ENCODE peak calls at places on chromosomes 3 and 15, in five cellular contexts. N is CD4-positive, alpha-beta T cell; D is uterus; B is psoas muscle; W is heart right ventricle. K is an unnamed sample. For H3K9me3, the result is how much of the 10 kb centered on the place peaks cover.

GRCh38 chr15:90067953-90068613 is 34.2 kb downstream of the IDH2 start:
- DNase-seq in N (no peak), D (no peak), B (no peak), W (no peak), K (no peak)

GRCh38 chr3:25473246-25473645 is 45.2 kb downstream of the RARB start:
- DNase-seq in W (no peak), N (no peak), B (no peak), D (no peak), K (no peak)

GRCh38 chr15:76235186-76235826 is 76.0 kb downstream of the ETFA start:
- DNase-seq in N (no peak), B (no peak), W (no peak), D (no peak), K (no peak)

GRCh38 chr15:79185199-79185598 is 94.6 kb upstream of the RASGRF1 start:
- DNase-seq in W (no peak), B (no peak), N (no peak), D (no peak), K (no peak)

GRCh38 chr15:100601158-100601557 is 826 bp downstream of the LINS1 start:
- DNase-seq in B (no peak), N (peak), D (no peak), W (no peak), K (no peak)

GRCh38 chr3:8052599-8053185 is 448.9 kb upstream of the LMCD1 start:
- DNase-seq in B (no peak), W (peak), N (no peak), D (no peak), K (no peak)

GRCh38 chr3:36488077-36488789 is 107.9 kb downstream of the STAC start:
- DNase-seq in W (no peak), B (no peak), D (no peak), N (no peak), K (no peak)

GRCh38 chr15:101652783-101653430 is 726 bp upstream of the TM2D3 start:
- DNase-seq in W (no peak), D (peak), B (peak), N (no peak), K (no peak)

GRCh38 chr3:38620236-38620635 is 29.3 kb downstream of the SCN5A start:
- DNase-seq in N (no peak), B (no peak), D (no peak), W (no peak), K (no peak)

GRCh38 chr3:4332111-4332510 is 28.9 kb downstream of the SETMAR start:
- DNase-seq in D (no peak), N (no peak), B (no peak), W (no peak), K (no peak)

GRCh38 chr3:4332991-4333390 is 29.8 kb downstream of the SETMAR start:
- DNase-seq in D (no peak), W (no peak), N (no peak), B (no peak), K (no peak)

GRCh38 chr3:4332574-4332973 is 29.4 kb downstream of the SETMAR start:
- DNase-seq in D (no peak), W (no peak), B (no peak), N (no peak), K (no peak)

GRCh38 chr3:4335840-4336579 is 32.8 kb downstream of the SETMAR start:
- DNase-seq in B (no peak), W (no peak), D (no peak), N (no peak), K (no peak)

DNA sequence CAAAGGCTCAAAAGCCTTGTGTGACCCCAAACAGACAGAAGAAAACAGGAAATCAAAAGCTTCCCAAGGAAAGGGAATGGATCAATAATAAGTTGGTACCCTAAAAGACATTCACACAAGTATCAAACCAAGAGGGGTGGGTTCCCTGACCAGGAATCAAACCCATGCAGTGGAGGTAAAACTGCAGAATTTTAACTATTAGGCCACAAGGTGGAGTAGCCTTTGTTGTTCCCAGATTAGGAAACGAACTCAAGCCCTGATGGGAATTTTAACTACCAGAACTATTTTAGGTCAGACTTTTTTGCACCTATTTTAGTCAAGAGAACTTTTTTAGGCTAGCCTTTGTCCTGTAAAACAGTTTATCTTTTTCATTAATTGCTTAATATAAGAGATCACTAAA is 31.4 kb downstream of the SETMAR start:
- DNase-seq in W (no peak), B (no peak), D (no peak), N (no peak), K (no peak)
- TF ChIP-seq CTCF in W (no peak), B (no peak), D (no peak), N (no peak), K (no peak)

DNA sequence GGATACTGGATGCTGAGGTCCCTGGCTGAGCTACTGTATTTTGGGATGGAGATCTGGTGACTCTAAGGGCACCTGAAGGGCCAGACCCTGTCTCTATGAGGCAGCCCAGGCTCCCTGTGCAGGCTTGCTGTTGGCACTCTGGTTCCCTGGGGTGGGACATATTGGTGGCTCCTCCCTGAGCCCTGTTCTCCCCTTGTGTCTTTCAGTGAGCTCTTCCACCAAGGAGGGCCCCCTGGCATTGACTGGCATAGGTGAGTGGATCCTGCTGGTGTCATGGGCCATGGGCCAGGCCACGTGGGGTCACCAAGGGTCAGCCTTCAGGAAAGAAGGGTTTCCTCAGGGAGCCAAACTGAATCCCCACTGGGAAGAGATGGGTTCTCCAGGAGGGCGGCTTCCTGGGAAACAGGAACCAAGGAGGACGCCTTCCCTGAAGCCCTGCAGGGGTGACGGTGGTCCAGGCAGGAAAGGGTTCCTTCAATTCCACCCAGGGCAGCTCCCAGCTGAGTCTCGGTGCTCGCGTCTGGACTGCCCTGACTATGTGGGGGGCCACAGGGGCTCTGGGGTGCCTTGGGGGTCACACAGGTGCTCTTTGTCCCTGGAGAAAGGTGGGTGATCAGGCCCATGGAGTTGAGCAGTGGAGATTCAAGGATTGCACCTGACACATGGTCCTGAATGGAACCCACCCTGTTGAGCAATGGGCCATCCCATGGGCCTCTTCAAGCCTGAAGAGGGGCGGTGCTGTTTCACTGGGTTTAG is 220.4 kb downstream of the SNRPN start:
- DNase-seq in B (peak), N (no peak), D (peak), W (no peak), K (no peak)
- H3K9me3 ChIP-seq in B (under half), N (half or more), D (under half), W (half or more), K (under half)

DNA sequence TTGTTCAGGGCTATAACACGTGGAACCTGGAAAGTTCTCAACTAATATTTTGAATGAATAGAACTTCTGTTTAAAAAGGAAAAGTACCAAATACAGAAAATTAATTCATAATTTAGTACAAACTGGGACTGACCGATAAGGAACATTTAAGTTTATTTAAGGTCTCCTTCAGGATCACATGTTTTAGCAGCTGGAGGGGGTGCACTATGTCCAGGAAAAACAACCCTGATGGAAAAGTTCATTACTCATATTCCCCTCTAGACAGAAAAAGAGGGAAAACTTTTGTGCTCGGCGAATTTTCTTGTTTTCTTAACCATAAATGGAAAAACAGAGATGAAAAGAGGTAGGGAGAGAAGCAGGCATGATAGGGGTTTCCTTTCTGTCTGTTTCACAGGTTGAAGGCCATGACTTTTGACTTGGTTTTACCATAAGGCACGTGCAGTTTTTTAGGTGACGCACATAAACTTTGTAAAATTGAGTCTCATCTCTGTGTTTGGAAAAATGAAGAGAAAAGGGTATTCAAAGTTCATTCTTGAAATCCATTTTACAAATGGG is 26.5 kb downstream of the FRMD4B start:
- DNase-seq in N (no peak), B (no peak), W (peak), D (no peak), K (no peak)
- H3K27ac ChIP-seq in N (no peak), B (no peak), W (peak), D (no peak), K (peak)

GRCh38 chr3:170911051-170911450 is 2.6 kb upstream of the EIF5A2 start:
- DNase-seq in D (no peak), B (no peak), N (no peak), W (no peak), K (no peak)

GRCh38 chr3:170907519-170908234 is 760 bp downstream of the EIF5A2 start:
- DNase-seq in D (no peak), N (no peak), B (no peak), W (no peak), K (no peak)

GRCh38 chr3:170910542-170910941 is 2.1 kb upstream of the EIF5A2 start:
- DNase-seq in W (no peak), D (no peak), N (no peak), B (no peak), K (no peak)

GRCh38 chr3:170909129-170909903 is 879 bp upstream of the EIF5A2 start:
- DNase-seq in W (no peak), B (no peak), D (peak), N (no peak), K (no peak)

DNA sequence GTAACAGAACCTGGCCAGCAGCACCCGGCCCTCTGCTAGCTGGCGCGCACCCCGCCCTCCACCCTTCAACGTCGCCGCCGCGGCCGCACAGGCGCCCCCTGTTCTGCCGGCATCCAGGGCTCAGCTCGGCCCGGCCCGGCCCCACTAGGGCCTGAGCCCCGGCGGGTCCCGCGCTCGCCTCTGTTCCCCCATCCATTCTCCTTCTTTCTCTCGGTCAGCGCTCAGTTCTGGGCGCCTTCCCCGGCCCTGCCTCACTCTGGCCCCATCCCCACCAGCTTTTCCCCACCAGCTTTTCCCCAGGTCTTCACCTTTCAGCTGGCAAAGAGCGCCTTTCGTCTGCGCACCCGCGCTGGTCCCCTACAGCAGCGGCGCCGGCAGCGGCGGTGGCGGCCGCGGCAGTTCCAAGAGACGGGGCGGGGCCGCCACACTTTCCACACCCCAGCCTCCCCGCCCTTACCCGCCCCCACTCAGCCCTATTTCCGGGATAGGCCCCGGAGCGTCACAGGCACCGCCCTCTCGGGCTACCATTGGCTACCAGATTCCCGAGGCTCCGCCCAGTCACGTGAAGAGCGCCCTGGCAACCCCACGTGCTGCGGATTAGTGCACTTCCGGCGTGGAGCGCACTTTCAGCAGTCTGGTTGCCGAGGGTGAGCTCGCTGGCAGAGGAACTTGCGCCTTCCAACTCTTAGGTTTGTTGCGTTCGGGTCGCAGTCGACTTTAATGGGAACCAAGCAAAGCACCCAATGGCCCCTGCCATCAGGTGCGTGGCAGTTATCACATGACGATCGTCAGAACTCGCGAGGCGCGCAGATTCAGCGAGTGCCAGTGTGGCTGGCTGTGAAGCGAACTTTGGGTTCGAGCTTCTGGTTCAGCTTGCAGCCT is at the start of gene EIF5A2:
- DNase-seq in B (peak), W (peak), D (peak), N (peak), K (peak)
- TF ChIP-seq CTCF in B (no peak), W (no peak), D (no peak), N (no peak), K (no peak)

GRCh38 chr15:87648278-87648677 is 608.3 kb downstream of the NTRK3 start:
- DNase-seq in B (no peak), W (no peak), N (no peak), D (no peak), K (no peak)
- H3K9me3 ChIP-seq in B (under half), W (under half), N (under half), D (under half), K (under half)

GRCh38 chr15:81349271-81349670 is 24.7 kb downstream of the TMC3 start:
- DNase-seq in W (no peak), N (no peak), D (no peak), B (no peak), K (no peak)

GRCh38 chr15:81351651-81352050 is 22.4 kb downstream of the TMC3 start:
- DNase-seq in B (no peak), W (no peak), N (no peak), D (no peak), K (no peak)

GRCh38 chr15:81343371-81343770 is 19.4 kb upstream of the STARD5 start:
- DNase-seq in B (no peak), N (no peak), D (no peak), W (no peak), K (no peak)

GRCh38 chr15:81347910-81348309 is 24.0 kb upstream of the STARD5 start:
- DNase-seq in B (no peak), D (no peak), N (no peak), W (no peak), K (no peak)
- H3K27ac ChIP-seq in B (no peak), D (no peak), N (no peak), W (no peak), K (no peak)

K was measured in thoracic aorta.